ENCODE peak calls at places on chromosome 9, in seven cellular contexts. U is GM23338, Y is SK-N-MC, K is sigmoid colon, W is HCT116, Q is SK-N-SH, C is H1. O is an unnamed sample.

GRCh38 chr9:14692918-14693861 is at the start of gene ZDHHC21:
- DNase-seq in U (peak), Y (no peak), K (peak), W (no peak), Q (peak), C (peak), O (peak)

GRCh38 chr9:131067625-131068024 is 28.7 kb upstream of the AIF1L start:
- DNase-seq in U (no peak), Y (no peak), K (no peak), W (no peak), Q (no peak), C (no peak), O (no peak)

GRCh38 chr9:97109194-97109811 is 70.4 kb upstream of the CTSV start:
- DNase-seq in U (peak), Y (peak), K (no peak), W (peak), Q (no peak), C (peak), O (no peak)

GRCh38 chr9:22244141-22245011 is 202.2 kb upstream of the DMRTA1 start:
- DNase-seq in U (peak), Y (peak), K (no peak), W (peak), Q (no peak), C (no peak), O (peak)

GRCh38 chr9:107870927-107871720 is 381.6 kb upstream of the KLF4 start:
- DNase-seq in U (no peak), Y (no peak), K (no peak), W (no peak), Q (no peak), C (no peak), O (no peak)

GRCh38 chr9:94697972-94698581 is 28.4 kb upstream of the AOPEP start:
- DNase-seq in U (peak), Y (no peak), K (no peak), W (no peak), Q (no peak), C (no peak), O (no peak)

GRCh38 chr9:92669527-92669889 is 423 bp downstream of the IPPK start:
- DNase-seq in U (peak), Y (no peak), K (no peak), W (no peak), Q (peak), C (no peak), O (peak)

GRCh38 chr9:76603448-76603895 is 144.5 kb downstream of the GCNT1 start:
- DNase-seq in U (no peak), Y (no peak), K (no peak), W (no peak), Q (no peak), C (no peak), O (no peak)

GRCh38 chr9:135198889-135199288 is 111.4 kb downstream of the OLFM1 start:
- DNase-seq in U (peak), Y (no peak), K (no peak), W (no peak), Q (no peak), C (no peak), O (no peak)

GRCh38 chr9:100884518-100884917 is 144.0 kb upstream of the PLPPR1 start:
- DNase-seq in U (peak), Y (no peak), K (no peak), W (no peak), Q (no peak), C (no peak), O (no peak)

GRCh38 chr9:14910178-14910805 is at the start of gene FREM1:
- DNase-seq in U (peak), Y (no peak), K (peak), W (no peak), Q (peak), C (no peak), O (no peak)

DNA sequence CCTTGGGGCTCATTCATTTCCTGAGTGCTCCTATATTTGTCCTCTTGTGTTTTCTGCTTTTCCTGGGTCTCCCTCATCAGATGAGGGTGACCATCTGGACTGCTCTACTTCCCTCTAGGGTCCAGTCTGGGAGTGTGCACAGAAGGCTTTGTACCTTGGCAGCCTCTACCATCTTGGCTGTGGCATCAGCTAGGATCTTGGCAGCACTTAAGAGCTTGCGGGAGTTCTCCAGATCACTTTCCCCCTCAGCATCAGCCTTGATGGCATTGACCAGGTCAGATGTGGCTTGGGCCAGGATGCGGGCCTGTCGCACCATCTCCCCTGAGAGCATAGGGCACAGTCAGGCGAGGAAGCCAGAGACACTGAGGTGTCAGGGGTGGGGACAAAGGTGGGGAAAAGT is 15.8 kb downstream of the TLN1 start:
- DNase-seq in U (no peak), Y (no peak), K (peak), W (no peak), Q (no peak), C (no peak), O (no peak)
- TF ChIP-seq POLR2AphosphoS5 in U (no peak), Y (no peak), K (no peak), W (no peak), Q (no peak), C (no peak), O (peak)

GRCh38 chr9:36590246-36590645 is 17.6 kb downstream of the MELK start:
- DNase-seq in U (no peak), Y (no peak), K (no peak), W (no peak), Q (no peak), C (no peak), O (no peak)

DNA sequence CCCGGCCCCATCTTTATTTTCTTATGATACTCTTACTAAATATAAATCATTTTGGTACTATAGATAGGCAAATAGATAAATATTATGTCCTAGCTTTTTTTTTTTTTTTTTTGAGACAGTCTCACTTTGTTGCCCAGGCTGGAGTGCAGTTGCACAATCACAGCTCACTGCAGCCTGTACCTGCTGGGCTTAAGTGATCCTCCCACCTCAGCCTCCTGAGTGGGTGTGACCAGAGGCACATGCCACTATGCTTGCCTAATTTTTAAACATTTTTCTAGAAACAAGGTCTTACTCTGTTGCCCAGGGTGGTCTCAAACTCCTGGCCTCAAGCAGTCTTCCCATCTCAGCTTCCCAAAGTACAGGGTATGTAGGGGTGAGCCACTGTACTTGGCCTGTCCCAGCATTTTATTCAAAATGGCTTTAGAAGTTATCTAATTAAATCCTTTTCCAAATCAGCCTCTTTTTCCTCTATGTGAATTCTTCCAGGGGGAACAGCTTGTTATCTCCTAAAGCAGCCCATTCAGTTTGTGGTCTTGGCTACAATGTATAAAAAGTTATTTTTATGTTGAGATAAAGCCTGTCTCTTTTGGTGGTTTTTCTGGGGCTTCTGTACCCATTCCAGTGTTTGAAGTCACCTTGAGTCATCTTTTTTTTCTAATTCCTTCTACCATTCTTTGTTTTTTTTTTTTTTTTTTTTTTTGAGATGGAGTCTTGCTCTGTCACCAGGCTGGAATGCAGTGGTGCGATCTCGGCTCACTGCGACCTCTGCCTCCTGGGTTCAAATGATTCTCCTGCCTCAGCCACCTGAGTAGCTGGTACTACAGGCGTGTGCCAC is 12.1 kb downstream of the MELK start:
- DNase-seq in U (no peak), Y (no peak), K (no peak), W (no peak), Q (no peak), C (no peak), O (no peak)
- H3K4me3 ChIP-seq in U (no peak), Y (no peak), K (no peak), W (peak), Q (no peak), C (no peak), O (no peak)

GRCh38 chr9:13131991-13132390 is 147.5 kb downstream of the MPDZ start:
- DNase-seq in U (no peak), Y (no peak), K (no peak), W (no peak), Q (no peak), C (no peak), O (no peak)
- TF ChIP-seq POLR2AphosphoS5 in U (no peak), Y (no peak), K (no peak), W (no peak), Q (no peak), C (no peak), O (no peak)

GRCh38 chr9:3401556-3401955 is 124.2 kb downstream of the RFX3 start:
- DNase-seq in U (no peak), Y (no peak), K (no peak), W (peak), Q (no peak), C (no peak), O (no peak)

GRCh38 chr9:3403315-3403714 is 122.5 kb downstream of the RFX3 start:
- DNase-seq in U (no peak), Y (no peak), K (no peak), W (no peak), Q (no peak), C (no peak), O (no peak)

GRCh38 chr9:3398232-3398648 is 127.6 kb downstream of the RFX3 start:
- DNase-seq in U (no peak), Y (peak), K (no peak), W (no peak), Q (no peak), C (no peak), O (no peak)

GRCh38 chr9:3397726-3398125 is 128.1 kb downstream of the RFX3 start:
- DNase-seq in U (no peak), Y (no peak), K (no peak), W (no peak), Q (no peak), C (no peak), O (no peak)
- H3K4me3 ChIP-seq in U (no peak), Y (no peak), K (no peak), W (no peak), Q (no peak), C (no peak), O (no peak)

GRCh38 chr9:71202931-71203330 is 81.5 kb upstream of the TRPM3 start:
- DNase-seq in U (no peak), Y (no peak), K (no peak), W (no peak), Q (no peak), C (no peak), O (no peak)
- TF ChIP-seq POLR2AphosphoS5 in U (no peak), Y (no peak), K (no peak), W (no peak), Q (no peak), C (no peak), O (no peak)

DNA sequence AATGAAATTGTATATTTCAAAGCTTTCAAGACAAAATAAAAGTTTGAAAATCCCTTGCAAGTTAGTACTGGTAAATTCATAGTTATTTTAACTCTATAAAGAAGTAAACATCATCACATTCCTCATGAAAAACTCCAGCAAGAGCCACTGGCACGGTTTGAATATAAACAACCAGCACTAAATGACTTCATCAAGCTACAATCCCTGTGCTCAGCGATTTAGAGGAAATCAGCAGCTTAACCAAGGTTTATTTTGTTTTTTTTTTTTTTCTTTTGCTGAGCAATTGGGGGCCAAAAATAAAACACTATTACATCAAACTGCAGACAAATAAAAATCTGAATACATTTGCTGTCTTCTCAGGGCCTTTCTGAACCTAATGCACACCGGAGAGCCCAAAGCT is 106.1 kb upstream of the SLC24A2 start:
- DNase-seq in U (no peak), Y (no peak), K (no peak), W (no peak), Q (no peak), C (no peak), O (no peak)
- H3K4me3 ChIP-seq in U (no peak), Y (no peak), K (no peak), W (no peak), Q (no peak), C (no peak), O (no peak)

DNA sequence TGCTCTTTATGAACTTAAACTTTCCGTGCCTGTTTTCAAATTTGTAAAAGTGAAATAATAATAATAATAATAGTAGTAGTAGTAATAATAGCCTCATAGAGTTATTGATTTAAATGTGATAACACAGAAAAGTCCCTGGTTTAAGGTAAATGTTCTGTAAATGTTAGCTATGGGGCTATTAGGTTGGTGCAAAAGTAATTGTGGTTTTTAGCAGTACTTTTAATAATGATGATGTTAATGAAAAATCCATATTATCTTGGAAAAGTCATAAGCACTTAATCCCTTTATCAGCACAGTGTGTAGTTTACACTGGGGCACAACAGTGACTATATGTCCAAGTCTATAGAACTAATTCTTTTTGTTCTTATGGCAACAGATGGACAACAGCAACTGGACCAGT is at the start of gene OR1Q1:
- DNase-seq in U (no peak), Y (no peak), K (no peak), W (no peak), Q (no peak), C (no peak), O (no peak)
- TF ChIP-seq POLR2AphosphoS5 in U (no peak), Y (no peak), K (no peak), W (no peak), Q (no peak), C (no peak), O (no peak)

DNA sequence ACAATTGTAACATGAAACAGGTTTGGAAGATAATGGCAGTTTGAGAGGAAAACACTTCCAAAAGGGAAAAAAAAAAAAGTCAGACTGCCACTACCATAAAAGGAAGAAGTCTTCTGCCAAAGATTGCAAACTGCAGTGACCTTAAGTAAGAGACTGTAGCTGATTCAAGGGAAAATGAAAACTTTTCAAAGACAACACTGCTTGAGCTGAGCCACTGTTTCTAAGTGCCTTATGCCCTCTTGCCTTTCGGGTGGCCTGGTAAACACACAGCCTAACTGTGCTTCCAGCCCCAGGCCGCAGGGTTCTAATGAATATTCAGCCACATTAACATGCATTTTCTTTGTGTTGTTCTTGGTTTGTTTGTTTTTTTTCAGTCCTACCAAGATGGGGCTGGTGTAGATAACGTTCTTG is 354.6 kb downstream of the BNC2 start:
- DNase-seq in U (peak), Y (no peak), K (no peak), W (no peak), Q (no peak), C (peak), O (no peak)
- H3K4me3 ChIP-seq in U (peak), Y (peak), K (no peak), W (no peak), Q (no peak), C (no peak), O (no peak)

O was measured in spleen.